ENCODE peak calls at places on chromosomes 13 and 19, in nine cellular contexts. One of them, this sample, is unnamed.

GRCh38 chr13:74103970-74104555 is 30.1 kb downstream of the KLF12 start:
- DNase-seq in ovary: no peak
- DNase-seq in lower leg skin: no peak
- DNase-seq in pancreas: no peak
- DNase-seq in kidney epithelial cell: no peak
- DNase-seq in thyroid gland: no peak
- DNase-seq in cardiac muscle cell: no peak
- DNase-seq in SK-N-SH: no peak
- DNase-seq in adrenal gland: no peak
- DNase-seq in this sample: no peak

GRCh38 chr13:45055198-45055901 is 65.0 kb upstream of the GTF2F2 start:
- DNase-seq in ovary: peak; percentile 48
- DNase-seq in lower leg skin: no peak
- DNase-seq in pancreas: no peak
- DNase-seq in kidney epithelial cell: peak; percentile 91
- DNase-seq in thyroid gland: no peak
- DNase-seq in cardiac muscle cell: no peak
- DNase-seq in SK-N-SH: no peak
- DNase-seq in adrenal gland: no peak
- DNase-seq in this sample: no peak

GRCh38 chr19:41588497-41589209 is 12.7 kb downstream of the CEACAM21 start:
- DNase-seq in ovary: no peak
- DNase-seq in lower leg skin: no peak
- DNase-seq in pancreas: no peak
- DNase-seq in kidney epithelial cell: peak; percentile 5
- DNase-seq in thyroid gland: peak; percentile 26
- DNase-seq in cardiac muscle cell: peak; percentile 59
- DNase-seq in SK-N-SH: no peak
- DNase-seq in adrenal gland: no peak
- DNase-seq in this sample: peak; percentile 86

GRCh38 chr19:16588089-16588823 is 16.0 kb upstream of the SLC35E1 start:
- DNase-seq in ovary: no peak
- DNase-seq in lower leg skin: no peak
- DNase-seq in pancreas: peak; percentile 62
- DNase-seq in kidney epithelial cell: no peak
- DNase-seq in thyroid gland: no peak
- DNase-seq in cardiac muscle cell: peak; percentile 55
- DNase-seq in SK-N-SH: peak; percentile 68
- DNase-seq in adrenal gland: no peak
- DNase-seq in this sample: no peak

GRCh38 chr19:56066152-56067023 is 54.7 kb downstream of the ZNF787 start:
- DNase-seq in ovary: peak; percentile 59
- DNase-seq in lower leg skin: peak; percentile 90
- DNase-seq in pancreas: peak; percentile 75
- DNase-seq in kidney epithelial cell: no peak
- DNase-seq in thyroid gland: peak; percentile 74
- DNase-seq in cardiac muscle cell: peak; percentile 70
- DNase-seq in SK-N-SH: peak; percentile 89
- DNase-seq in adrenal gland: peak; percentile 65
- DNase-seq in this sample: no peak

GRCh38 chr13:109345433-109345941 is 440.9 kb downstream of the IRS2 start:
- DNase-seq in ovary: no peak
- DNase-seq in lower leg skin: no peak
- DNase-seq in pancreas: no peak
- DNase-seq in kidney epithelial cell: peak; percentile 55
- DNase-seq in thyroid gland: no peak
- DNase-seq in cardiac muscle cell: no peak
- DNase-seq in SK-N-SH: peak; percentile 75
- DNase-seq in adrenal gland: no peak
- DNase-seq in this sample: no peak

GRCh38 chr19:3243851-3244700 is 19.6 kb downstream of the CELF5 start:
- DNase-seq in ovary: no peak
- DNase-seq in lower leg skin: no peak
- DNase-seq in pancreas: peak; percentile 47
- DNase-seq in kidney epithelial cell: peak; percentile 5
- DNase-seq in thyroid gland: peak; percentile 34
- DNase-seq in cardiac muscle cell: peak; percentile 89
- DNase-seq in SK-N-SH: no peak
- DNase-seq in adrenal gland: peak; percentile 42
- DNase-seq in this sample: no peak

GRCh38 chr13:31012285-31013024 is 80.0 kb downstream of the TEX26 start:
- DNase-seq in ovary: no peak
- DNase-seq in lower leg skin: peak; percentile 58
- DNase-seq in pancreas: no peak
- DNase-seq in kidney epithelial cell: no peak
- DNase-seq in thyroid gland: no peak
- DNase-seq in cardiac muscle cell: peak; percentile 17
- DNase-seq in SK-N-SH: peak; percentile 70
- DNase-seq in adrenal gland: no peak
- DNase-seq in this sample: no peak

GRCh38 chr13:40651866-40652587 is 14.4 kb downstream of the FOXO1 start:
- DNase-seq in ovary: no peak
- DNase-seq in lower leg skin: no peak
- DNase-seq in pancreas: no peak
- DNase-seq in kidney epithelial cell: no peak
- DNase-seq in thyroid gland: no peak
- DNase-seq in cardiac muscle cell: no peak
- DNase-seq in SK-N-SH: no peak
- DNase-seq in adrenal gland: no peak
- DNase-seq in this sample: no peak

GRCh38 chr13:40653558-40654318 is 12.7 kb downstream of the FOXO1 start:
- DNase-seq in ovary: no peak
- DNase-seq in lower leg skin: no peak
- DNase-seq in pancreas: no peak
- DNase-seq in kidney epithelial cell: no peak
- DNase-seq in thyroid gland: no peak
- DNase-seq in cardiac muscle cell: no peak
- DNase-seq in SK-N-SH: no peak
- DNase-seq in adrenal gland: no peak
- DNase-seq in this sample: no peak

GRCh38 chr13:40656358-40656757 is 10.1 kb downstream of the FOXO1 start:
- DNase-seq in ovary: no peak
- DNase-seq in lower leg skin: no peak
- DNase-seq in pancreas: no peak
- DNase-seq in kidney epithelial cell: no peak
- DNase-seq in thyroid gland: no peak
- DNase-seq in cardiac muscle cell: no peak
- DNase-seq in SK-N-SH: no peak
- DNase-seq in adrenal gland: no peak
- DNase-seq in this sample: no peak

GRCh38 chr13:40648841-40649240 is 17.6 kb downstream of the FOXO1 start:
- DNase-seq in ovary: no peak
- DNase-seq in lower leg skin: no peak
- DNase-seq in pancreas: no peak
- DNase-seq in kidney epithelial cell: no peak
- DNase-seq in thyroid gland: no peak
- DNase-seq in cardiac muscle cell: peak; percentile 36
- DNase-seq in SK-N-SH: no peak
- DNase-seq in adrenal gland: no peak
- DNase-seq in this sample: no peak

DNA sequence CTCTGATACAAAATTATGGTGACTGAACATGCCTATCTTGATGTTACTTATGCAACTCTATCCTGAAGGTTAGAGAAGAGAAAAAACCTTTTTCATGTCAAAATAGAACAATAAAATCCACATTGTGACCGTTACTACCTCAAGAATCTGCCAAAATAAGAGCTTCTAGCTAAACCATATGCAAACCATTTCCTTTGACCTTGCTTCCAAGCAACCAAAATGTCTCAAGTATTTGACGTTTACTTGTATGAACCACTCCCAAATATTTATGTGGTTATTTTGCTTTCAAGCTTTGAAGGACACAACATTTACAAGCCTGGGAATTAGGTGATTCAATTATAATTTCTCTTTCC is 13.9 kb downstream of the FOXO1 start:
- DNase-seq in ovary: no peak
- DNase-seq in lower leg skin: no peak
- DNase-seq in pancreas: no peak
- DNase-seq in kidney epithelial cell: no peak
- DNase-seq in thyroid gland: no peak
- DNase-seq in cardiac muscle cell: no peak
- DNase-seq in SK-N-SH: no peak
- DNase-seq in adrenal gland: no peak
- DNase-seq in this sample: no peak
- H3K4me3 ChIP-seq in ovary: no peak overlapping the region
- H3K4me3 ChIP-seq in lower leg skin: no peak overlapping the region
- H3K4me3 ChIP-seq in pancreas: no peak overlapping the region
- H3K4me3 ChIP-seq in kidney epithelial cell: no peak overlapping the region
- H3K4me3 ChIP-seq in thyroid gland: no peak overlapping the region
- H3K4me3 ChIP-seq in cardiac muscle cell: no peak overlapping the region
- H3K4me3 ChIP-seq in SK-N-SH: no peak overlapping the region
- H3K4me3 ChIP-seq in adrenal gland: no peak overlapping the region
- H3K4me3 ChIP-seq in this sample: no peak overlapping the region

DNA sequence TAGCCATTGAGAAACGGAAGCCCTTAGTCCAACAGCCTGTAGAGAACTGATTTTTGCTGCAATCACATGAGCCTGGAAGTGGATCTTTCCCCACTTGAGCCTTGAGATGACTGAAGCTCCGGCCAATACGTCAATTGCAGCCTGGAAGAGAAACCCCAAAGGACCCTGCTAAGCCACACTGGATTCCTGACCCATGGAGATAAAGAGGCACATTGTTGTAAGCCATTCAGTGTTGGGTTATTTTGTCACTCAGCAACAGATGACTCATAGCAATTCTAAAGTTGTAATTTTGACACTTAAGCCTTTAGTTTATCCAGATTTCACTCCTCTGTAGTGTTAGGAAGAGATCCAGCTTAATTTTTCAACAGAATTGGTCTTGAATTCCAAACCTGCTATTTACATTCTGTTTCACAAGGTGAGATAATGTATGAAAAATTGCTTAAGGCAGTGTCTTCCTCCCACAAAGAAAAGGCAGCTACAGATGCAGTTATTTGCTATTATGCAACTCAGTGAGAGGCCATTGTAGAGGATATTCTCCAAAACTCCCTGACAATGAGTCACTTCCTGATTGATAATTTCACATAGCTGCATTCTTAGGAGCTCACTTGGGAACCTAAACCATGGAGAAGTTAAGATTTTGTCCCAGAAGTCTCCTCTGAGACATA is 59.4 kb upstream of the TSHZ3 start:
- DNase-seq in ovary: no peak
- DNase-seq in lower leg skin: no peak
- DNase-seq in pancreas: no peak
- DNase-seq in kidney epithelial cell: peak; percentile 64
- DNase-seq in thyroid gland: no peak
- DNase-seq in cardiac muscle cell: no peak
- DNase-seq in SK-N-SH: no peak
- DNase-seq in adrenal gland: no peak
- DNase-seq in this sample: no peak
- H3K4me3 ChIP-seq in ovary: no peak overlapping the region
- H3K4me3 ChIP-seq in lower leg skin: no peak overlapping the region
- H3K4me3 ChIP-seq in pancreas: no peak overlapping the region
- H3K4me3 ChIP-seq in kidney epithelial cell: no peak overlapping the region
- H3K4me3 ChIP-seq in thyroid gland: no peak overlapping the region
- H3K4me3 ChIP-seq in cardiac muscle cell: no peak overlapping the region
- H3K4me3 ChIP-seq in SK-N-SH: no peak overlapping the region
- H3K4me3 ChIP-seq in adrenal gland: no peak overlapping the region
- H3K4me3 ChIP-seq in this sample: no peak overlapping the region

GRCh38 chr13:114164027-114164426 is 15.0 kb upstream of the CFAP97D2 start:
- DNase-seq in ovary: no peak
- DNase-seq in lower leg skin: no peak
- DNase-seq in pancreas: no peak
- DNase-seq in kidney epithelial cell: no peak
- DNase-seq in thyroid gland: no peak
- DNase-seq in cardiac muscle cell: no peak
- DNase-seq in SK-N-SH: no peak
- DNase-seq in adrenal gland: no peak
- DNase-seq in this sample: no peak

GRCh38 chr13:114164681-114165429 is 14.2 kb upstream of the CFAP97D2 start:
- DNase-seq in ovary: no peak
- DNase-seq in lower leg skin: no peak
- DNase-seq in pancreas: no peak
- DNase-seq in kidney epithelial cell: no peak
- DNase-seq in thyroid gland: no peak
- DNase-seq in cardiac muscle cell: no peak
- DNase-seq in SK-N-SH: no peak
- DNase-seq in adrenal gland: no peak
- DNase-seq in this sample: no peak

GRCh38 chr13:114167885-114168284 is 11.2 kb upstream of the CFAP97D2 start:
- DNase-seq in ovary: no peak
- DNase-seq in lower leg skin: no peak
- DNase-seq in pancreas: no peak
- DNase-seq in kidney epithelial cell: no peak
- DNase-seq in thyroid gland: no peak
- DNase-seq in cardiac muscle cell: no peak
- DNase-seq in SK-N-SH: no peak
- DNase-seq in adrenal gland: no peak
- DNase-seq in this sample: no peak

GRCh38 chr13:114167445-114167844 is 11.6 kb upstream of the CFAP97D2 start:
- DNase-seq in ovary: no peak
- DNase-seq in lower leg skin: no peak
- DNase-seq in pancreas: no peak
- DNase-seq in kidney epithelial cell: no peak
- DNase-seq in thyroid gland: no peak
- DNase-seq in cardiac muscle cell: no peak
- DNase-seq in SK-N-SH: no peak
- DNase-seq in adrenal gland: no peak
- DNase-seq in this sample: no peak

DNA sequence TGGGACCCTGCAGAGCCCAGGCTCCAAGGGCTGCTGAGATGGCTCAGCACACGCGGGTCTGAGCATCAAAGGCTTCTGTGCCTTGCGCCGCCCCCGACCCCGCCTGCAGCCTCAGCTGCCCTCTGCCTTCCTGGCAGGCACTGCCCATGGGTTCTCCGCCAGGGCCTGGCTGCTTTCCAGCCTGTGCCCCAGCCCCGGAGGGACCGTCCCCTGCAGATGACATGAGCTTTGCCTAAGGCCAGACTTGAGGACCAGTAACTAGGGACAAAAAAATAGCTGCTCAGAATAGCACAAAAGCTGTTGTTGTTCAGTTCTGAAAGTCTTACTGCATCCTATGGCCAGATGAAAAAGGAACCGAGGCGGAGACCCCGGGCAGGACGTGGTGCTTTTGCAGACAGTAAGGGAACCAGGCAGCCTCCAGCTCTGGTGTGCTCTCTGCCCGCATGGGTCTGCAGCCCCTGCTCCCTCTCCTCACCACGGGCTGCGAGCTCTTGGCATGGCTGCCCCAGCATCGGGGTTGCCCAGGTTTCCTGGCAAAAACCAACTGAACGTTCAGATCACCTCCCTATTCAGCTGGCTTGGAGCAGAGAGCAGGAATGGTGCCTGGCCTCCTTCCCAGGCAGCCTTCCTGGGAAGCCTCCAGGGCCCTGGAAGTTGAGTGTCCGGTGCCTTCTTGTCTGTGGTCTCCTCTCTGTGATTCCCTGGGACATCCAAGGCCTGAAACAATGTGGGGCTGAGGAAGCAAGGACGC is 12.5 kb upstream of the CFAP97D2 start:
- DNase-seq in ovary: no peak
- DNase-seq in lower leg skin: no peak
- DNase-seq in pancreas: no peak
- DNase-seq in kidney epithelial cell: no peak
- DNase-seq in thyroid gland: no peak
- DNase-seq in cardiac muscle cell: no peak
- DNase-seq in SK-N-SH: peak; percentile 62
- DNase-seq in adrenal gland: no peak
- DNase-seq in this sample: no peak
- H3K4me3 ChIP-seq in ovary: no peak overlapping the region
- H3K4me3 ChIP-seq in lower leg skin: no peak overlapping the region
- H3K4me3 ChIP-seq in pancreas: no peak overlapping the region
- H3K4me3 ChIP-seq in kidney epithelial cell: no peak overlapping the region
- H3K4me3 ChIP-seq in thyroid gland: no peak overlapping the region
- H3K4me3 ChIP-seq in cardiac muscle cell: no peak overlapping the region
- H3K4me3 ChIP-seq in SK-N-SH: no peak overlapping the region
- H3K4me3 ChIP-seq in adrenal gland: no peak overlapping the region
- H3K4me3 ChIP-seq in this sample: peak overlapping the region; percentile 44

GRCh38 chr19:36008336-36008978 is at the start of gene SYNE4:
- DNase-seq in ovary: no peak
- DNase-seq in lower leg skin: no peak
- DNase-seq in pancreas: peak; percentile 79
- DNase-seq in kidney epithelial cell: no peak
- DNase-seq in thyroid gland: peak; percentile 91
- DNase-seq in cardiac muscle cell: peak; percentile 56
- DNase-seq in SK-N-SH: no peak
- DNase-seq in adrenal gland: no peak
- DNase-seq in this sample: no peak

GRCh38 chr19:36009220-36009619 is 607 bp upstream of the SYNE4 start:
- DNase-seq in ovary: peak; percentile 66
- DNase-seq in lower leg skin: peak; percentile 91
- DNase-seq in pancreas: peak; percentile 76
- DNase-seq in kidney epithelial cell: no peak
- DNase-seq in thyroid gland: peak; percentile 78
- DNase-seq in cardiac muscle cell: peak; percentile 65
- DNase-seq in SK-N-SH: peak; percentile 90
- DNase-seq in adrenal gland: peak; percentile 73
- DNase-seq in this sample: no peak

GRCh38 chr19:36006955-36007354 is 1.7 kb downstream of the SYNE4 start:
- DNase-seq in ovary: no peak
- DNase-seq in lower leg skin: no peak
- DNase-seq in pancreas: no peak
- DNase-seq in kidney epithelial cell: no peak
- DNase-seq in thyroid gland: no peak
- DNase-seq in cardiac muscle cell: no peak
- DNase-seq in SK-N-SH: no peak
- DNase-seq in adrenal gland: no peak
- DNase-seq in this sample: no peak

GRCh38 chr19:36001605-36002004 is 6.6 kb downstream of the SDHAF1 start:
- DNase-seq in ovary: no peak
- DNase-seq in lower leg skin: no peak
- DNase-seq in pancreas: no peak
- DNase-seq in kidney epithelial cell: no peak
- DNase-seq in thyroid gland: no peak
- DNase-seq in cardiac muscle cell: no peak
- DNase-seq in SK-N-SH: no peak
- DNase-seq in adrenal gland: no peak
- DNase-seq in this sample: no peak

DNA sequence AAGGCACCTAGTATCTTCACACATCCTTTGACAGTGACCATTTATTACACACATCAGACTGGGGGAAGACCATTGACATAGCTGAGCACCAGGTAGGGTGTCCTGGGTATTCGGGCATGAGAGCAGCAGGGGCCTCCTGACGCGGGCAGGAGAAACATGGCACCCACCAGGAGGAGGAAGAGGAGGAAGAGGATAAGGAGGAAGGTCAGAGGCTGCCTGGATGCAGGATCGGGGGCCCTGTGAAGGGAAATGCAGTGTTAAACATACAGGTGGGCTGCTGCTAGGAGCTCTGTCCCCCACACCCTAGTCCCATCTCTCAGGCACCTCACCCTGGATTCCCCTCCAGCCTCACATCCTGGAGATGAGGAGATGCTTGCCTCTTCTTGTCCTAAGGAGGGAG is 5.3 kb downstream of the SYNE4 start:
- DNase-seq in ovary: no peak
- DNase-seq in lower leg skin: no peak
- DNase-seq in pancreas: no peak
- DNase-seq in kidney epithelial cell: no peak
- DNase-seq in thyroid gland: no peak
- DNase-seq in cardiac muscle cell: no peak
- DNase-seq in SK-N-SH: no peak
- DNase-seq in adrenal gland: no peak
- DNase-seq in this sample: no peak
- H3K4me3 ChIP-seq in ovary: no peak overlapping the region
- H3K4me3 ChIP-seq in lower leg skin: no peak overlapping the region
- H3K4me3 ChIP-seq in pancreas: no peak overlapping the region
- H3K4me3 ChIP-seq in kidney epithelial cell: no peak overlapping the region
- H3K4me3 ChIP-seq in thyroid gland: no peak overlapping the region
- H3K4me3 ChIP-seq in cardiac muscle cell: no peak overlapping the region
- H3K4me3 ChIP-seq in SK-N-SH: no peak overlapping the region
- H3K4me3 ChIP-seq in adrenal gland: no peak overlapping the region
- H3K4me3 ChIP-seq in this sample: no peak overlapping the region

This sample was measured in esophagus muscularis mucosa.